ENCODE peak calls at places on chromosomes 12 and 14, in nine cellular contexts. S, Z, G, H, L, U, I, E and X are unnamed samples.

GRCh38 chr14:37252434-37252833 is 54.7 kb downstream of the MIPOL1 start:
- DNase-seq in S (no peak), Z (no peak), G (no peak), H (no peak), L (no peak), U (no peak), I (no peak), E (no peak), X (no peak)

GRCh38 chr14:58878740-58879139 is 241.0 kb downstream of the DACT1 start:
- DNase-seq in S (no peak), Z (peak; percentile 26), G (no peak), H (no peak), L (peak; percentile 11), U (no peak), I (no peak), E (no peak), X (no peak)

GRCh38 chr12:52774629-52775250 is 2.4 kb downstream of the KRT76 start:
- DNase-seq in S (no peak), Z (no peak), G (no peak), H (no peak), L (no peak), U (no peak), I (no peak), E (no peak), X (no peak)

GRCh38 chr14:60087664-60088063 is 4.1 kb upstream of the PCNX4 start:
- DNase-seq in S (no peak), Z (no peak), G (no peak), H (no peak), L (no peak), U (no peak), I (no peak), E (no peak), X (no peak)

GRCh38 chr12:116459011-116459410 is 100.2 kb upstream of the MAP1LC3B2 start:
- DNase-seq in S (no peak), Z (no peak), G (no peak), H (no peak), L (no peak), U (no peak), I (no peak), E (no peak), X (no peak)

GRCh38 chr14:50402965-50403364 is 6.3 kb upstream of the CDKL1 start:
- DNase-seq in S (no peak), Z (no peak), G (no peak), H (no peak), L (no peak), U (no peak), I (no peak), E (no peak), X (no peak)

GRCh38 chr14:26925876-26926584 is 328.2 kb upstream of the NOVA1 start:
- DNase-seq in S (no peak), Z (no peak), G (no peak), H (no peak), L (no peak), U (no peak), I (no peak), E (no peak), X (no peak)

GRCh38 chr12:38102197-38102596 is 214.4 kb upstream of the ALG10B start:
- DNase-seq in S (no peak), Z (no peak), G (no peak), H (no peak), L (no peak), U (no peak), I (no peak), E (no peak), X (no peak)

GRCh38 chr12:124613151-124613585 is 45.8 kb upstream of the NCOR2 start:
- DNase-seq in S (no peak), Z (peak; percentile 50), G (peak; percentile 29), H (no peak), L (peak; percentile 73), U (no peak), I (no peak), E (no peak), X (no peak)

GRCh38 chr12:119659289-119659897 is 8.5 kb upstream of the PRKAB1 start:
- DNase-seq in S (peak; percentile 50), Z (peak; percentile 42), G (peak; percentile 33), H (peak; percentile 21), L (peak; percentile 34), U (no peak), I (no peak), E (no peak), X (no peak)

GRCh38 chr14:76080471-76080870 is 71.3 kb upstream of the GPATCH2L start:
- DNase-seq in S (no peak), Z (no peak), G (no peak), H (no peak), L (no peak), U (no peak), I (no peak), E (no peak), X (no peak)

GRCh38 chr12:131747276-131747675 is 36.4 kb downstream of the SFSWAP start:
- DNase-seq in S (no peak), Z (no peak), G (no peak), H (no peak), L (no peak), U (no peak), I (no peak), E (no peak), X (no peak)

GRCh38 chr12:65808580-65808979 is 15.7 kb upstream of the HMGA2 start:
- DNase-seq in S (no peak), Z (no peak), G (no peak), H (no peak), L (no peak), U (no peak), I (no peak), E (no peak), X (no peak)

GRCh38 chr12:109902866-109903265 is 2.8 kb downstream of the TCHP start:
- DNase-seq in S (peak; percentile 37), Z (no peak), G (no peak), H (no peak), L (no peak), U (no peak), I (no peak), E (no peak), X (no peak)

GRCh38 chr12:109899783-109900751 is at the start of gene TCHP:
- DNase-seq in S (peak; percentile 88), Z (peak; percentile 81), G (peak; percentile 91), H (peak; percentile 60), L (peak; percentile 90), U (no peak), I (peak; percentile 64), E (peak; percentile 82), X (peak; percentile 37)

GRCh38 chr12:109910254-109910968 is 10.3 kb downstream of the TCHP start:
- DNase-seq in S (no peak), Z (no peak), G (no peak), H (no peak), L (no peak), U (no peak), I (no peak), E (no peak), X (no peak)

GRCh38 chr12:109900752-109901580 is 892 bp downstream of the TCHP start:
- DNase-seq in S (peak; percentile 51), Z (no peak), G (no peak), H (no peak), L (peak; percentile 15), U (no peak), I (no peak), E (peak; percentile 29), X (no peak)

GRCh38 chr12:109905301-109905700 is 5.2 kb downstream of the TCHP start:
- DNase-seq in S (no peak), Z (no peak), G (no peak), H (no peak), L (no peak), U (no peak), I (no peak), E (no peak), X (no peak)
- H3K27me3 ChIP-seq in S (no peaks in the 10 kb centered on the region), Z (no peaks in the 10 kb centered on the region), G (no peaks in the 10 kb centered on the region), H (no peaks in the 10 kb centered on the region), L (no peaks in the 10 kb centered on the region), U (no peaks in the 10 kb centered on the region), I (no peaks in the 10 kb centered on the region), E (no peaks in the 10 kb centered on the region), X (no peaks in the 10 kb centered on the region)

GRCh38 chr12:48814313-48815280 is 3.7 kb upstream of the CACNB3 start:
- DNase-seq in S (peak; percentile 90), Z (peak; percentile 64), G (peak; percentile 80), H (peak; percentile 58), L (peak; percentile 85), U (no peak), I (no peak), E (peak; percentile 90), X (peak; percentile 92)

GRCh38 chr12:48812389-48812788 is 5.9 kb upstream of the CACNB3 start:
- DNase-seq in S (no peak), Z (no peak), G (no peak), H (no peak), L (no peak), U (no peak), I (no peak), E (no peak), X (no peak)

GRCh38 chr12:48813464-48814312 is 4.6 kb upstream of the CACNB3 start:
- DNase-seq in S (peak; percentile 70), Z (no peak), G (no peak), H (no peak), L (peak; percentile 55), U (no peak), I (no peak), E (no peak), X (no peak)

GRCh38 chr12:48811454-48812090 is 6.7 kb upstream of the CACNB3 start:
- DNase-seq in S (no peak), Z (no peak), G (no peak), H (no peak), L (peak; percentile 58), U (no peak), I (no peak), E (no peak), X (no peak)

DNA sequence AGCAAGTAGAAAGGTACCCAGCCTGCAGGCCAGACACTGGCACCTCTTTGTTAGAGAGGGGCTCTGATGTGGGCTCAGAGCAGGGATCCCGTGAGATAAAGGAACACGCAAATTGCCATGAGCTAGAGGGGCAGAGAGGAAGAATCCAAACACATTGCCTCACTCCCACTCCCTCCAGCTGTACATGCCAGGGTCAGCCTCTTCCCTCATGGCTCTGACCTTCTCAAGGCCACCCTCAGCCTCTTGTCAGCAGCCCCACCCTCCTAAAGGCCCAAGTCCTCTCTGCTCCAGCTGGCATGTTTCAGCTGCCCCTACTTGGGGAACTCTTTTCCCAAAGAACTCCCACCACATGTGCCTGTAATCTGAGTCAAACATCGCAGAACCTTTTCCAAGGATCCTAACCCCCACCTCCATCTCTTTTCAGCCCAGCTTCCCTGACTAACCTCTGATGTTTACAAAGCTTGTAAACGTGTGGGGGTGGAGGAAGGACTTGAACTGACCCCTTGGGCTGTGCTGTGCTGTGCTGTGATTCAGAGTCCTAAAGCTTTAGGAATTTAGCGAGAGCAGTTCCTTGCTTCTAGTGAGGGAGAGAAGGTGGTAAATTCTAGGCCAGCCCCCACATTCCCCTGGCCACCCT is 7.4 kb upstream of the CACNB3 start:
- DNase-seq in S (no peak), Z (peak; percentile 89), G (peak; percentile 24), H (no peak), L (peak; percentile 99), U (no peak), I (peak; percentile 96), E (no peak), X (no peak)
- H3K27me3 ChIP-seq in S (peaks cover under 1% of the 10 kb centered on the region), Z (no peaks in the 10 kb centered on the region), G (no peaks in the 10 kb centered on the region), H (no peaks in the 10 kb centered on the region), L (no peaks in the 10 kb centered on the region), U (no peaks in the 10 kb centered on the region), I (no peaks in the 10 kb centered on the region), E (no peaks in the 10 kb centered on the region), X (no peaks in the 10 kb centered on the region)

GRCh38 chr14:73785336-73785833 is 66.2 kb upstream of the PTGR2 start:
- DNase-seq in S (peak; percentile 92), Z (peak; percentile 64), G (peak; percentile 54), H (no peak), L (peak; percentile 96), U (no peak), I (peak; percentile 72), E (no peak), X (no peak)
- H3K27me3 ChIP-seq in S (peaks cover 100% of the 10 kb centered on the region), Z (no peaks in the 10 kb centered on the region), G (no peaks in the 10 kb centered on the region), H (no peaks in the 10 kb centered on the region), L (no peaks in the 10 kb centered on the region), U (no peaks in the 10 kb centered on the region), I (no peaks in the 10 kb centered on the region), E (no peaks in the 10 kb centered on the region), X (no peaks in the 10 kb centered on the region)

GRCh38 chr14:101181717-101182313 is 278.3 kb upstream of the RTL1 start:
- DNase-seq in S (no peak), Z (no peak), G (no peak), H (no peak), L (no peak), U (peak; percentile 88), I (no peak), E (no peak), X (no peak)
- H3K27me3 ChIP-seq in S (no peaks in the 10 kb centered on the region), Z (no peaks in the 10 kb centered on the region), G (no peaks in the 10 kb centered on the region), H (no peaks in the 10 kb centered on the region), L (no peaks in the 10 kb centered on the region), U (no peaks in the 10 kb centered on the region), I (peaks cover 21% of the 10 kb centered on the region), E (no peaks in the 10 kb centered on the region), X (no peaks in the 10 kb centered on the region)